ENCODE peak calls at places on chromosomes 2 and 18, in seven cellular contexts. S, N, L, H, Y, U and R are unnamed samples.

GRCh38 chr2:176325732-176326131 is 56.5 kb downstream of the MTX2 start:
- DNase-seq in S (peak), L (peak), U (peak), H (no peak), Y (peak), N (no peak), R (no peak)

GRCh38 chr2:173028141-173028540 is 47.5 kb upstream of the MAP3K20 start:
- DNase-seq in S (no peak), Y (no peak), H (no peak), L (no peak), U (no peak), N (peak), R (no peak)

GRCh38 chr18:24942144-24942543 is 409.8 kb downstream of the ZNF521 start:
- DNase-seq in Y (no peak), U (no peak), H (no peak), S (no peak), L (no peak), N (no peak), R (no peak)

GRCh38 chr2:142131016-142131714 is at the start of gene LRP1B:
- DNase-seq in N (peak), U (peak), H (peak), Y (peak), S (peak), L (peak), R (no peak)

GRCh38 chr18:40056085-40056484 is 1898.9 kb upstream of the PIK3C3 start:
- DNase-seq in L (no peak), H (no peak), S (no peak), U (no peak), N (no peak), Y (no peak), R (no peak)

GRCh38 chr2:66440011-66440542 is 5.2 kb downstream of the MEIS1 start:
- DNase-seq in L (peak), S (no peak), U (no peak), Y (no peak), N (peak), H (no peak), R (no peak)

GRCh38 chr2:217289909-217290283 is 430.0 kb upstream of the TNP1 start:
- DNase-seq in L (peak), Y (no peak), S (peak), N (peak), U (no peak), H (peak), R (no peak)

GRCh38 chr2:25174192-25174861 is 5.9 kb upstream of the POMC start:
- DNase-seq in N (no peak), H (no peak), U (no peak), Y (no peak), S (no peak), L (no peak), R (no peak)

GRCh38 chr2:232838406-232838874 is 31.6 kb upstream of the SNORC start:
- DNase-seq in S (no peak), N (peak), U (no peak), L (peak), Y (no peak), H (peak), R (peak)

GRCh38 chr2:189367343-189367742 is 73.9 kb upstream of the WDR75 start:
- DNase-seq in Y (no peak), U (no peak), N (peak), H (no peak), S (no peak), L (no peak), R (no peak)
- H4K8ac ChIP-seq in Y (no peak), U (no peak), N (no peak), H (no peak), S (no peak), L (no peak), R (no peak)

DNA sequence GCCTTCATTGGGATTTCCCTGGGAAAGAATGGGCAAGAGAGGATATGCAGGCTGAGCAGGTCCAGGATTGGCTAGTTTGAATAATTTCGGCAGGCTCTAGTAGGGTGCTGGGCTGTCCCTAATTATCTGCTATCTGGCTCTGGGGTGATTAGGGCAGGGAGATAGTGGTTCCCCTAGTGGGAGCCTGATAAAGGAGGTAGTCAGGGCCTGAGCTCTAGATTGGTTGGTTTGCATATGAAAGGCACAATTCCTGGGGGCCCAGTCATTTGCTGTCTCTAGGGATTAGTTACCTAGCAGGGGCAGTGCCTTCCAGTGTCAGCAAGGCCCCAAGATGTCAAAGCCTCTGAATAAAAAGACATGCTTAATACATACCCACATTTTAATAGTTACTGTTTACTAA is 690.1 kb upstream of the KLHL29 start:
- DNase-seq in S (peak), N (no peak), U (peak), L (peak), H (no peak), Y (peak), R (no peak)
- H3K4me2 ChIP-seq in S (peak), N (no peak), U (no peak), L (no peak), H (no peak), Y (no peak), R (no peak)

GRCh38 chr2:208097313-208097712 is 27.0 kb downstream of the CRYGD start:
- DNase-seq in L (no peak), N (no peak), H (no peak), U (no peak), Y (no peak), S (no peak), R (no peak)

GRCh38 chr2:208101716-208102631 is 22.4 kb downstream of the CRYGD start:
- DNase-seq in S (no peak), L (peak), N (no peak), U (no peak), Y (no peak), H (peak), R (no peak)

GRCh38 chr2:208098267-208098666 is 26.1 kb downstream of the CRYGD start:
- DNase-seq in H (no peak), N (no peak), Y (no peak), L (no peak), U (no peak), S (no peak), R (no peak)

GRCh38 chr2:208097801-208098200 is 26.5 kb downstream of the CRYGD start:
- DNase-seq in N (no peak), H (no peak), Y (no peak), U (no peak), L (no peak), S (no peak), R (no peak)

GRCh38 chr2:208099682-208100081 is 24.6 kb downstream of the CRYGD start:
- DNase-seq in Y (no peak), L (no peak), U (no peak), N (no peak), H (no peak), S (no peak), R (no peak)
- H4K8ac ChIP-seq in Y (no peak), L (no peak), U (no peak), N (no peak), H (no peak), S (no peak), R (no peak)

GRCh38 chr2:60538136-60538535 is 15.3 kb downstream of the BCL11A start:
- DNase-seq in U (no peak), Y (no peak), L (no peak), H (no peak), N (no peak), S (no peak), R (no peak)
- H3K4me2 ChIP-seq in U (peak), Y (no peak), L (no peak), H (no peak), N (no peak), S (no peak), R (no peak)

GRCh38 chr18:47882641-47883040 is 47.8 kb downstream of the SMAD2 start:
- DNase-seq in U (no peak), S (no peak), N (no peak), L (no peak), H (peak), Y (no peak), R (no peak)
- H4K8ac ChIP-seq in U (no peak), S (no peak), N (no peak), L (no peak), H (no peak), Y (no peak), R (no peak)

GRCh38 chr2:160039166-160039903 is 23.1 kb downstream of the PLA2R1 start:
- DNase-seq in N (peak), H (peak), Y (no peak), L (no peak), U (no peak), S (no peak), R (no peak)
- H3K4me2 ChIP-seq in N (no peak), H (no peak), Y (no peak), L (no peak), U (no peak), S (no peak), R (no peak)

DNA sequence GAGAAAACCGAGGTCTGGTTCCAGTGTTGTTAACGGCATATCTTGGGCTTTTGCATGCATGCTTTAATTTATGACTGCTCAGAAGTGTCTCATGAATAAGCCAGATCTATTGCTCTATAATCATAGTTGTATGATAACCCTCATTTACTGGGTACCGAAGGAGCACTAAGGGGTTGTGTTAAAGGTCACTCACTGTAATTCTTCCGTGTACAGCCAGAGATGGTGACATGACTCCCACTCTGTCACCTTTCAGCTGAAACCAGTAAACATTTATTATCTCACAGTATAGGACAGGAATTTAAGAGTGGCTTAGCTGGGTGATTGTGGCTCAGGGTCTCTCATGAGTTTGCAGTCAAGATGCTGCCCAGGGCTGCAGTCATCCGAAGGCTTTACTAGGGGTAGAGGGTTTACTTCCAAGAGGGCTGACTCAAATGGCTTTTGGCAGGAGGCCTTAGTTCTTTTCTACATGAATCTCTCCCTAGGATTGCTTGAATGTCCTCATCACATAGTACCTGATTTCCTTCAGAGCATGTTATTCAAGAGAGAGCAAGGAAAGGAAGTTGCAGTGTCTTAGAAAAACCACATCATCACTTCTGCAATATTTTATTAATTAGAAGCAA is 107.0 kb downstream of the NAB1 start:
- DNase-seq in S (no peak), N (no peak), L (no peak), H (peak), Y (no peak), U (no peak), R (no peak)
- H4K8ac ChIP-seq in S (no peak), N (no peak), L (no peak), H (no peak), Y (no peak), U (no peak), R (no peak)

GRCh38 chr2:101463458-101463857 is 11.5 kb downstream of the RFX8 start:
- DNase-seq in N (no peak), Y (no peak), U (no peak), H (no peak), L (no peak), S (no peak), R (no peak)
- H3K4me2 ChIP-seq in N (no peak), Y (no peak), U (no peak), H (no peak), L (no peak), S (no peak), R (no peak)

GRCh38 chr18:22385718-22386117 is 32.0 kb downstream of the CTAGE1 start:
- DNase-seq in N (peak), S (no peak), H (peak), L (peak), U (no peak), Y (no peak), R (no peak)
- H4K8ac ChIP-seq in N (no peak), S (no peak), H (no peak), L (no peak), U (no peak), Y (no peak), R (no peak)